ENCODE peak calls at places on chromosomes 2 and 18, in four cellular contexts. I is IMR-90, P is HCT116, W is heart left ventricle. U is an unnamed sample.

GRCh38 chr2:16507655-16508054 is 158.0 kb downstream of the CYRIA start:
- DNase-seq in I (no peak), W (no peak), P (no peak), U (no peak)

GRCh38 chr2:201546576-201546975 is 95.0 kb downstream of the STRADB start:
- DNase-seq in W (no peak), P (no peak), I (peak; percentile 65), U (no peak)

GRCh38 chr18:54206447-54206846 is 18.0 kb downstream of the MBD2 start:
- DNase-seq in W (no peak), I (no peak), P (no peak), U (no peak)

GRCh38 chr2:69138247-69138754 is 125.3 kb downstream of the ANTXR1 start:
- DNase-seq in I (peak; percentile 84), W (no peak), P (peak; percentile 15), U (no peak)

GRCh38 chr18:75525331-75525730 is 97.8 kb upstream of the SMIM21 start:
- DNase-seq in I (no peak), W (no peak), P (no peak), U (no peak)

GRCh38 chr2:60119778-60120177 is 433.7 kb downstream of the BCL11A start:
- DNase-seq in I (no peak), P (no peak), W (no peak), U (no peak)

GRCh38 chr2:58908501-58909154 is 667.5 kb upstream of the FANCL start:
- DNase-seq in P (no peak), W (no peak), I (no peak), U (no peak)

GRCh38 chr2:235568431-235568830 is 74.6 kb downstream of the AGAP1 start:
- DNase-seq in P (no peak), I (no peak), W (no peak), U (no peak)

GRCh38 chr18:12076424-12077140 is 17.1 kb upstream of the ANKRD62 start:
- DNase-seq in W (no peak), I (peak; percentile 7), P (no peak), U (no peak)

GRCh38 chr18:8623549-8624106 is 14.4 kb downstream of the RAB12 start:
- DNase-seq in W (peak; percentile 68), P (no peak), I (no peak), U (no peak)

GRCh38 chr18:44736664-44737063 is 56.0 kb downstream of the SETBP1 start:
- DNase-seq in I (no peak), P (no peak), W (no peak), U (no peak)

DNA sequence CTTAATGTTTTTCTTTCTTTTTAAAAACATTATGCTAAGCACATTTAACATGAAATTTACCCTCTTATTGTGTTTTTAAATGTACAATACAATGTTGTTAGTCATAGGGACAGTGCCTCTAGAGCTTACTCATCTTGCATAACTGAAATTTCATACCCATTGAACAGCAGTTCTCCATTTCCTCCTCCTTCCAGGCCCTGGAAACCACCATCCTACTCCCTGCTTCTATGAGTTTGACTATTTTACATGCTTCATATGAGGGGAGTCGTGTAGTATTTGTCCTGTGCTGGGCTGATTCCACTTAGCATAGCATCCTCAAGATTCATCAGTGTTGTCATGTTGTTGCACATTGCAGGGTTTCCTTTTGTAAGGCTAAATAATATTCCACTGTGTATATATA is 92.6 kb downstream of the SPATS2L start:
- DNase-seq in P (no peak), W (no peak), I (peak; percentile 84), U (no peak)
- H3K4me1 ChIP-seq in P (peaks cover 24% of the 10 kb centered on the region), W (no peaks in the 10 kb centered on the region), I (peaks cover 10% of the 10 kb centered on the region), U (no peaks in the 10 kb centered on the region)

GRCh38 chr2:111196435-111196834 is 75.7 kb downstream of the BCL2L11 start:
- DNase-seq in I (no peak), W (no peak), P (no peak), U (no peak)
- H3K27ac ChIP-seq in I (no peak overlapping the region), W (no peak overlapping the region), P (no peak overlapping the region), U (no peak overlapping the region)

DNA sequence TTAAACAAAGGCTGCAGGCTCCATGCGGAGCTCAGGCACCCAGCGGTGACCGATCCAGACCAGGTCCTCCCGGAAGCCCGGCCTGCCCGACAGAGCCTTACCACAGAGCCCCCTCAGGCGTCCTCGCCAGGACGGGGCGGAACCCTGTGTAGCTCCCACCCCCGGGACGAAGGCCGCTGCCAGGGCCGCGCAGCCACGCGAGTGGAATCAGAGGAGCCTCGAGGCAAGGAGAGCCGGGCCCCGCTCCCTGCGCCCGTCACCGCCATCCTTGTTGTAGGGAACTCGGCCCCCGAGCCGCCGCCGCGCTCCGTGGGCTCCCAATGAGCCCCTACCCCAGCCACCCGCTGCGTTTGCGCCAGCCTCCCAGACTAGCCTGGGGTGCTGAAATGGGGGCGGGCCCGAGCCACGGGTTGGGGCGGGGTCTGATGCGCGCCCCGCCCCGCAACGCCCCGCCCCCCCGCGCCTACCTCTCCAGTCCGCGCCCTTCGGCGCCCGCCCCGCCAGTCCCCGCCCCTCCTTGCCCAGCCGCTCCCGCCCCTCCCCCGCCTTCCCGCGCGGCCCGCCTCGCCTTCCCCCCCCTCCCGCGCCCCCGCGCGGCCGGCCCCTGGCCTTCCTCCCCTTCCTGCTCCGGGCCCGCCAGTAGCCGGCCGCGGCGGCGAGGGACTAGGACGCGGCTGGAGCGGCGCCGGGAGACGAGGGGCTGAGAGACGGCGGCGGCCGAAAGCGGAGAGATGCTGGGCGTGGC is at the start of gene LIMS1:
- DNase-seq in I (peak; percentile 82), W (peak; percentile 95), P (peak; percentile 83), U (peak; percentile 95)
- TF ChIP-seq POLR2A in I (peak; percentile 97), W (peak; percentile 73), P (peak; percentile 69), U (peak; percentile 70)

GRCh38 chr2:3778016-3778415 is 74.6 kb downstream of the DCDC2C start:
- DNase-seq in P (no peak), I (no peak), W (no peak), U (no peak)

GRCh38 chr2:3776311-3776710 is 72.9 kb downstream of the DCDC2C start:
- DNase-seq in W (no peak), I (no peak), P (no peak), U (no peak)

GRCh38 chr2:3770724-3771415 is 67.5 kb downstream of the DCDC2C start:
- DNase-seq in P (no peak), W (no peak), I (no peak), U (no peak)

GRCh38 chr2:3771576-3771975 is 68.2 kb downstream of the DCDC2C start:
- DNase-seq in P (no peak), W (no peak), I (no peak), U (no peak)

DNA sequence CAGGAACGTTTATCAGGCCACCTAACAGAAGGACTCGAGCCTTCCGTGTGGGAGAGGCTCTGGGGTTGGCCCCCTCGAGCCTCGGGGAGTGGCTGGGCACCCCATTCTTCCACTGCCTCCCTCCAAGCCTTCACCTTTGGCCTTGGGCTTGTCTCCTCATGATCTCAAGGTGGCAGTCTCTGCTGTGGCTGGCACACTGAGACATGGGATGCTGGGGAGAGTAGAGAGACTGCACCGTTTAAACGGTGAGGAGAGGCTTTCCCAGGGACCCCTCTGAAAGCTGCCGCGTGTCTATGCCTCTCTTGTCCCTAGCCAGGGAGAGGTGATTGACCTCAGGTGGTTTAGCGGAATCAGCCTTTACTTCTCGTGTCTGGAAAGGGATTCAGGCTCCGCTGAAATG is 71.0 kb downstream of the DCDC2C start:
- DNase-seq in P (no peak), W (no peak), I (no peak), U (no peak)
- H3K4me1 ChIP-seq in P (no peaks in the 10 kb centered on the region), W (no peaks in the 10 kb centered on the region), I (peaks cover 2% of the 10 kb centered on the region), U (no peaks in the 10 kb centered on the region)

GRCh38 chr2:12321886-12322285 is 394.9 kb upstream of the TRIB2 start:
- DNase-seq in W (no peak), I (peak; percentile 31), P (no peak), U (no peak)

GRCh38 chr2:12320027-12320734 is 396.6 kb upstream of the TRIB2 start:
- DNase-seq in W (no peak), I (peak; percentile 48), P (no peak), U (no peak)

GRCh38 chr2:12318427-12319057 is 398.2 kb upstream of the TRIB2 start:
- DNase-seq in P (no peak), W (no peak), I (peak; percentile 52), U (no peak)

GRCh38 chr2:12317853-12318426 is 398.8 kb upstream of the TRIB2 start:
- DNase-seq in P (no peak), W (no peak), I (peak; percentile 96), U (no peak)

GRCh38 chr2:12321017-12321641 is 395.6 kb upstream of the TRIB2 start:
- DNase-seq in P (no peak), I (peak; percentile 98), W (peak; percentile 36), U (peak; percentile 75)
- H3K27ac ChIP-seq in P (no peak overlapping the region), I (peak overlapping the region; percentile 12), W (peak overlapping the region; percentile 38), U (peak overlapping the region; percentile 14)

GRCh38 chr2:30298302-30298701 is 67.0 kb downstream of the LBH start:
- DNase-seq in W (no peak), P (no peak), I (no peak), U (no peak)

GRCh38 chr2:30301551-30301950 is 70.2 kb downstream of the LBH start:
- DNase-seq in I (peak; percentile 93), W (no peak), P (no peak), U (no peak)

GRCh38 chr2:30303094-30303493 is 71.8 kb downstream of the LBH start:
- DNase-seq in I (no peak), P (no peak), W (no peak), U (no peak)

GRCh38 chr2:30300456-30301221 is 69.3 kb downstream of the LBH start:
- DNase-seq in I (peak; percentile 96), P (no peak), W (peak; percentile 32), U (no peak)

GRCh38 chr2:30300122-30300455 is 68.8 kb downstream of the LBH start:
- DNase-seq in P (no peak), W (no peak), I (no peak), U (no peak)
- TF ChIP-seq POLR2A in P (no peak), W (no peak), I (no peak), U (no peak)

U was measured in testis.